ENCODE peak calls at places on chromosomes 11 and 22, in seven cellular contexts. A is HCT116, T is HepG2, Y is K562, B is GM12878, K is H1, P is SK-N-SH. G is an unnamed sample.

GRCh38 chr11:14894657-14895598 is 2.9 kb upstream of the CYP2R1 start:
- DNase-seq in A (no peak), P (no peak), K (no peak), T (no peak), B (no peak), Y (peak; percentile 71), G (no peak)

GRCh38 chr11:96105197-96105895 is 181.4 kb upstream of the MTMR2 start:
- DNase-seq in T (peak; percentile 59), A (no peak), P (no peak), B (no peak), Y (no peak), K (no peak), G (no peak)

GRCh38 chr11:123292647-123293046 is 97.6 kb upstream of the CLMP start:
- DNase-seq in B (no peak), A (no peak), P (no peak), Y (no peak), T (no peak), K (no peak), G (no peak)

GRCh38 chr11:9577032-9577431 is 3.6 kb downstream of the WEE1 start:
- DNase-seq in B (no peak), Y (no peak), K (no peak), P (no peak), T (no peak), A (no peak), G (no peak)

GRCh38 chr11:62961017-62961416 is 23.8 kb downstream of the SLC22A6 start:
- DNase-seq in P (no peak), Y (no peak), T (no peak), K (no peak), A (no peak), B (no peak), G (no peak)

GRCh38 chr11:34234086-34234740 is 123.6 kb downstream of the ABTB2 start:
- DNase-seq in Y (peak; percentile 70), K (peak; percentile 67), A (peak; percentile 64), T (no peak), P (no peak), B (peak; percentile 88), G (peak; percentile 50)

GRCh38 chr11:128757886-128758612 is 64.2 kb downstream of the FLI1 start:
- DNase-seq in A (no peak), K (no peak), T (no peak), P (no peak), B (peak; percentile 84), Y (no peak), G (peak; percentile 58)

GRCh38 chr11:129280027-129280811 is 88.1 kb upstream of the ARHGAP32 start:
- DNase-seq in A (no peak), B (no peak), Y (no peak), K (no peak), T (peak; percentile 58), P (peak; percentile 34), G (peak; percentile 29)

GRCh38 chr11:117572129-117572528 is 224.9 kb downstream of the DSCAML1 start:
- DNase-seq in T (no peak), P (no peak), A (no peak), K (no peak), B (no peak), Y (no peak), G (peak; percentile 70)

GRCh38 chr11:95248666-95249467 is 17.9 kb upstream of the SESN3 start:
- DNase-seq in K (no peak), A (no peak), Y (no peak), P (no peak), B (peak; percentile 74), T (no peak), G (no peak)

GRCh38 chr22:38453065-38453672 is 1.8 kb downstream of the KCNJ4 start:
- DNase-seq in Y (no peak), T (no peak), K (no peak), B (no peak), P (no peak), A (no peak), G (no peak)

GRCh38 chr11:132228756-132229325 is 858.4 kb downstream of the NTM start:
- DNase-seq in A (no peak), P (no peak), T (no peak), K (no peak), B (no peak), Y (no peak), G (no peak)

GRCh38 chr11:27171391-27171790 is 130.8 kb downstream of the BBOX1 start:
- DNase-seq in P (no peak), K (no peak), T (no peak), A (no peak), B (no peak), Y (no peak), G (no peak)

GRCh38 chr11:120214581-120214980 is 3.7 kb downstream of the OAF start:
- DNase-seq in A (no peak), K (no peak), Y (no peak), P (no peak), T (no peak), B (no peak), G (no peak)

GRCh38 chr11:120215634-120216033 is 4.8 kb downstream of the OAF start:
- DNase-seq in K (no peak), P (no peak), A (no peak), T (no peak), Y (peak; percentile 34), B (no peak), G (no peak)

GRCh38 chr11:120217941-120218694 is 7.3 kb downstream of the OAF start:
- DNase-seq in T (peak; percentile 81), Y (no peak), K (no peak), A (no peak), B (no peak), P (no peak), G (no peak)

GRCh38 chr11:120217526-120217925 is 6.7 kb downstream of the OAF start:
- DNase-seq in A (no peak), P (no peak), Y (no peak), K (no peak), B (no peak), T (no peak), G (no peak)

GRCh38 chr11:120216426-120217102 is 5.7 kb downstream of the OAF start:
- DNase-seq in T (no peak), P (peak; percentile 48), K (no peak), Y (no peak), A (no peak), B (no peak), G (no peak)
- TF ChIP-seq JUND in T (no peak), P (no peak), K (no peak), Y (no peak), A (no peak), B (no peak), G (no peak)

GRCh38 chr11:13259374-13259773 is 18.2 kb upstream of the BMAL1 start:
- DNase-seq in T (no peak), P (no peak), Y (no peak), A (no peak), K (no peak), B (no peak), G (no peak)
- TF ChIP-seq JUND in T (no peak), P (no peak), Y (no peak), A (no peak), K (no peak), B (no peak), G (no peak)

GRCh38 chr11:29184939-29185890 is 831.6 kb downstream of the KCNA4 start:
- DNase-seq in A (no peak), T (no peak), K (no peak), B (no peak), P (no peak), Y (no peak), G (no peak)
- TF ChIP-seq JUND in A (no peak), T (no peak), K (no peak), B (no peak), P (peak; percentile 84), Y (no peak), G (no peak)

DNA sequence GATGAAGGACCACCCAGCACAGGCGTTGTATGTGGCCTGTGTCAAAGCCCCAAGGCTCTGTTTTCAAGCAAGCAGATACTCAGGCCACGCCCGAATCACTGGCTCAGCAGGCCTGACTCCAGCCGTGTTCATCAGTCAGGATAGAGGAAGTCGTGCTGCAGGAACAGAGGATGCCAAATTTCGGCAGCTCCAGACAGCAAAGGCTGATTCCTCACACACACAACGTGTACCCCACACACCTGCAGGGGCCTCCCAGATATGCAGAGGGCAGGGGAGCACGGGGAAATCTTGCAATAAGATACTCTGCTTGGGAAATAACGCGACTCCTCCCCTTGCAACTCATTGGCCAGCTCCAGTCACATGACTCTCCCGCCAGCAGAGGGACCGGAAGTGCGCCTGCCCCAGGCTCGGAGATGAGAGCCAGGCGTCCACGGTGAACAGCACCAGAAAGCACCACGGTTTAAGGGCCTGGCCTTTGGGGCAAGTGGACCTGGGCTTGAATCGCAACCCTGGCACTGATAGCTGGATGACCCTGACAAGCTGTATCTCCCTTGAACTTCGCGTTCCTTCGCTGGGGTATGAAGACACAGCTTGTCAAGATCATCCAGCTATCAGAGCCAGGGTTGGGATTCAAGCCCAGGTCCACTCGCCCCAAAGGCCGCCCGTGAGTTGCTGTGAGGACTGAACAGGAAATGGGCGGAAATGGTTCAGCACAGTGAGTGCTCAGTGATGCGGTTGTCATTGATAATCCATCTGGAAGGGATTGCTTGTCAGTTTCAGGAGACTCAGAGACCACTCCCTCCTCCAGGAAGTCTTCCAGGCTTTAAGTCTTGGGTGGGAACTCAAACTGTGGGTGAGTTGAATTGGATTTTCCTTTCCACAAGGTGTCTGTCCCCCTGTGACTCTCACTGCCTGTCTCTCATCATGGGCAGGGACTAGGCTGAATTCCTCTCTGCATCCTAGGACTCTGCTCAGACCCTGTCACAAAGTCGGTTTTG is 88.5 kb downstream of the MYEOV start:
- DNase-seq in A (peak; percentile 70), K (peak; percentile 63), Y (peak; percentile 92), T (no peak), P (peak; percentile 6), B (peak; percentile 36), G (no peak)
- TF ChIP-seq JUND in A (no peak), K (no peak), Y (peak; percentile 6), T (no peak), P (no peak), B (no peak), G (no peak)

GRCh38 chr11:125108469-125108868 is 3.0 kb downstream of the TMEM218 start:
- DNase-seq in P (no peak), A (no peak), Y (no peak), K (no peak), B (no peak), T (no peak), G (no peak)

GRCh38 chr11:125111341-125112234 is at the start of gene TMEM218:
- DNase-seq in P (peak; percentile 93), Y (peak; percentile 98), T (peak; percentile 98), K (peak; percentile 92), B (peak; percentile 100), A (peak; percentile 97), G (peak; percentile 100)

GRCh38 chr11:125112235-125112604 is 794 bp upstream of the TMEM218 start:
- DNase-seq in P (no peak), Y (no peak), T (no peak), A (no peak), B (no peak), K (no peak), G (no peak)

GRCh38 chr11:125110996-125111340 is 458 bp downstream of the TMEM218 start:
- DNase-seq in Y (peak; percentile 37), P (peak; percentile 46), T (peak; percentile 21), B (no peak), K (no peak), A (no peak), G (no peak)

GRCh38 chr11:125110506-125110905 is 920 bp downstream of the TMEM218 start:
- DNase-seq in A (no peak), P (no peak), B (no peak), Y (peak; percentile 49), K (no peak), T (no peak), G (no peak)
- TF ChIP-seq JUND in A (no peak), P (no peak), B (no peak), Y (no peak), K (no peak), T (no peak), G (no peak)